ENCODE peak calls at places on chromosomes 13 and 19, in nine cellular contexts. Y, R, X, N, W, Z, H, M and S are unnamed samples.

GRCh38 chr13:32840113-32840512 is 176.1 kb upstream of the KL start:
- DNase-seq in Z (no peak), M (no peak), X (no peak), R (no peak), N (no peak), Y (no peak), W (no peak), H (no peak), S (no peak)

GRCh38 chr13:45015300-45015699 is 26.0 kb downstream of the GPALPP1 start:
- DNase-seq in H (peak), W (no peak), Z (no peak), R (no peak), N (no peak), M (no peak), X (peak), Y (no peak), S (no peak)

GRCh38 chr13:87527036-87527435 is 144.1 kb upstream of the SLITRK5 start:
- DNase-seq in H (no peak), R (no peak), N (no peak), W (no peak), X (no peak), Y (no peak), M (no peak), Z (no peak), S (no peak)

GRCh38 chr13:45592758-45593157 is 22.8 kb downstream of the ERICH6B start:
- DNase-seq in X (no peak), R (no peak), Z (no peak), M (no peak), W (no peak), H (no peak), Y (no peak), N (no peak), S (no peak)

GRCh38 chr19:11833541-11833940 is 15.0 kb upstream of the ZNF439 start:
- DNase-seq in Y (no peak), W (no peak), H (no peak), Z (no peak), M (no peak), R (no peak), N (no peak), X (no peak), S (no peak)

GRCh38 chr13:24127116-24127631 is 33.3 kb upstream of the SPATA13 start:
- DNase-seq in Z (no peak), X (peak), Y (no peak), R (no peak), W (no peak), N (no peak), H (peak), M (no peak), S (no peak)

GRCh38 chr19:13095934-13096890 is 6.4 kb downstream of the LYL1 start:
- DNase-seq in N (peak), Z (peak), R (no peak), W (no peak), M (no peak), H (no peak), Y (no peak), X (no peak), S (no peak)

GRCh38 chr13:109868583-109869311 is 82.4 kb upstream of the IRS2 start:
- DNase-seq in M (no peak), Z (no peak), H (peak), X (peak), N (no peak), Y (no peak), W (no peak), R (no peak), S (no peak)

GRCh38 chr19:51572908-51573307 is 1.8 kb downstream of the ZNF175 start:
- DNase-seq in X (peak), N (no peak), H (peak), R (peak), Z (no peak), W (no peak), Y (no peak), M (no peak), S (no peak)

GRCh38 chr19:41430907-41431306 is 3.7 kb upstream of the B3GNT8 start:
- DNase-seq in H (no peak), Y (no peak), N (no peak), R (no peak), Z (no peak), W (no peak), M (no peak), X (no peak), S (no peak)

GRCh38 chr19:37980419-37980975 is 73.5 kb downstream of the SIPA1L3 start:
- DNase-seq in Y (no peak), X (no peak), W (peak), Z (no peak), H (no peak), R (no peak), N (no peak), M (no peak), S (no peak)

GRCh38 chr19:40356681-40357595 is 8.4 kb downstream of the PLD3 start:
- DNase-seq in Z (no peak), M (no peak), X (peak), R (no peak), H (no peak), W (no peak), Y (no peak), N (no peak), S (no peak)

GRCh38 chr13:45257638-45258338 is 56.9 kb upstream of the KCTD4 start:
- DNase-seq in Z (no peak), Y (no peak), R (no peak), M (no peak), H (peak), W (no peak), N (no peak), X (peak), S (no peak)

GRCh38 chr13:29901714-29902631 is 51.6 kb upstream of the UBL3 start:
- DNase-seq in X (peak), Y (peak), R (peak), H (peak), M (peak), N (no peak), Z (no peak), W (no peak), S (peak)

GRCh38 chr19:20513179-20513934 is 52.2 kb downstream of the ZNF737 start:
- DNase-seq in R (no peak), Y (no peak), N (peak), W (no peak), H (no peak), Z (no peak), M (no peak), X (no peak), S (no peak)

GRCh38 chr19:23366437-23366836 is 28.8 kb downstream of the ZNF91 start:
- DNase-seq in W (no peak), Z (no peak), M (no peak), Y (no peak), N (no peak), H (no peak), R (no peak), X (no peak), S (no peak)

GRCh38 chr13:33401238-33401637 is 115.7 kb upstream of the STARD13 start:
- DNase-seq in R (no peak), X (no peak), H (no peak), W (no peak), M (no peak), Y (no peak), N (no peak), Z (no peak), S (no peak)

GRCh38 chr19:40348961-40349507 is 539 bp downstream of the PLD3 start:
- DNase-seq in N (peak), Z (peak), M (no peak), H (peak), R (peak), Y (no peak), X (peak), W (no peak), S (no peak)

GRCh38 chr19:58538257-58539168 is 5.4 kb upstream of the TRIM28 start:
- DNase-seq in Y (peak), N (peak), R (peak), H (no peak), X (no peak), M (peak), Z (no peak), W (no peak), S (peak)

DNA sequence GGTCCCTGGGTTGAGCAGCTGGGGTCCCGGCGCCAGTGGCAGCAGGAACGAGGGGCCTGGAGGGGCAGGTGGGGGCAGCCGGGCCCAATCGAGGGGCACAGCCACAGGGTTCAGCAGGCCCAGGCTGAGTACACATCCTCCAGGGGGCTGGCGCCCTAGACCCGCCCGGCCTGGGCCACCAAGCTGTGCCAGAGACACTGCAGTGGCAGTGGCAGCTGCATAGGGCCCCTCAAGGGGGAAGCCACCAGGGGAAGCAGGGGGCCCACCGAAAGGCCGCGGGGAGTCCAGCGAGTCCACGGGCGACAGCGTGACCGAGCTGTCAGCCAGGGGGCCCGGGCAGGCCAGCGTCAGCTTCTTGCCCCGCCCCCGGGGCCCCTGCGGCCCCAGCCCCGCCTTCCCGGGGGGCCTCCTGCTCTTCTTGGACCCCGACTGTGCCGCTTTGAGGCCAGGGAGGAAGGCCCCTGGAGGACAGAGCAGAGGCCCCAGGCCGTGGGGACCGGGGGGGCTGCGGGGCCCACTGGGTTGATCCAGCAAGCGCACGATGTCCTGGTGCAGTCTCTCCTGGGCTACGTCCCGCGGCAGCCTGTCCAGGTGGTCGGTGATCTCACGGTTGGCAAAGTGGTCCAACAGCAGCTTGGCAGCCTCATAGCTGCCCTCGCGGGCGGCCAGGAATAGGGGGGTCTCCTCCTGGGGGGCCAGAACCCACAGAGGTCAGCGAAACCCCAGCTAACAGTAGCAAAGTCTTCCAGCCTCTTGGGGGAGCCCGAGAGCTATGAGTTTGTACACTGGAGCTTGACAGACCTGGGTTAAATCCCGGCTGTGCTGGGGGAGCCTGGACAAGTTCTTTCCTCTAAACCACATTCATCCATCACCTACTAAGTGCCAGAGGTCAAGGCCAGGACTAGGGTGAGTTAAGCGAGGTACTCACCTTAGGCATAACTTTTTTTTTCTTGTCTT is 39.5 kb downstream of the NOTCH3 start:
- DNase-seq in M (no peak), H (peak), Z (no peak), R (no peak), W (peak), N (peak), X (peak), Y (no peak), S (no peak)
- TF ChIP-seq CTCF in M (peak), H (peak), Z (peak), R (peak), W (no peak), N (peak), X (peak), Y (no peak), S (no peak)

GRCh38 chr19:47156861-47157454 is 26.3 kb downstream of the SAE1 start:
- DNase-seq in H (no peak), Z (peak), R (peak), W (no peak), M (no peak), X (no peak), N (no peak), Y (peak), S (no peak)

GRCh38 chr19:47158879-47159509 is 28.4 kb downstream of the SAE1 start:
- DNase-seq in X (peak), R (peak), M (no peak), H (no peak), Y (peak), N (no peak), Z (no peak), W (no peak), S (no peak)

GRCh38 chr19:47158367-47158791 is 27.7 kb downstream of the SAE1 start:
- DNase-seq in Y (no peak), M (no peak), H (no peak), X (no peak), W (no peak), R (no peak), Z (no peak), N (no peak), S (no peak)

GRCh38 chr19:47155141-47155540 is 24.5 kb downstream of the SAE1 start:
- DNase-seq in Y (no peak), R (peak), M (peak), X (no peak), W (no peak), N (no peak), Z (no peak), H (no peak), S (no peak)

DNA sequence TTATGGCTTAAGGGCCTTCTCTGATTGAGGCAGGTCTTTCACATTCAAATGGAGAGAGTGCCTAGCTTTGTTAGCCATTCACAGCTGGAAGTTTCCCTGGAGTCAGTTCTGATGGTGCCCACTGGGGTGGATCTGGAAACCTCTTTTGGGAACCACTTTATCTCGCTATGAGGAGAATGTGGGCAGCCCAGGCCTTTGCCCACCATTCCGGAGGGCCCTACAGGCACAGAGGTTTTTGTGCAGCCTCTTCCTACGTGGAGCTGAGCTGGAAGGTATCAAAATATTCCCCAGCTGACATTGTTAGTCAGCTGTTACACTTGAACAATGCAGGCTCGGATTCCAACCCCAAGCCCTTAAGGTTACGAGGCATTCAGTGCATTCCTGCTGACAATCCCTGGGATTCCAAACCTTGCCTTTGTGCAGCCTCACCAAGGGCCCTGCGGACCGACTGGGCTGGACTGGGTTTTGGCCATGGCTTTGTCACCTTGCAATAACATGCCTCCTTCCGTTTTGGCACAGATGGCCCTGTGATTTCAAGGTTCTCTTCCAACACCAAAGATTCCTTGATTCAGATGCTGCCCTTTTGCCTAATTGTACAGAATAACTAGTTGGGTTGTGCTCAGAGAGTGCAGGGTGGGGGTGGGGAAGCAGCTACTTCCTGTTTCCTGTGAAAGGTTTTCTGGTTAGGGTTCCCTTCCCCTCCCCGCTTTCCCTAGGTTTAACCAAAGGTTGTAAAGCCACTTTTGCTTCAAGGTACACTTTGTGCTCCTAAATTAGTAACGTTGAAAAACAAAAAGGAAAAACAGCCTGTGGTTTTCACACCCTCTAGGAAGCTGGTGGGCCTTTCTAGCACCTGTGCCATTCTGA is 27.1 kb downstream of the SAE1 start:
- DNase-seq in W (no peak), H (peak), Z (peak), Y (peak), N (peak), X (peak), R (peak), M (peak), S (no peak)
- TF ChIP-seq CTCF in W (no peak), H (no peak), Z (no peak), Y (no peak), N (no peak), X (no peak), R (peak), M (peak), S (peak)

GRCh38 chr19:30286378-30286777 is 85.8 kb upstream of the ZNF536 start:
- DNase-seq in W (no peak), X (no peak), H (no peak), R (no peak), Z (no peak), M (no peak), N (no peak), Y (no peak), S (no peak)
- TF ChIP-seq CTCF in W (no peak), X (no peak), H (no peak), R (no peak), Z (no peak), M (no peak), N (no peak), Y (no peak), S (no peak)

GRCh38 chr13:101149735-101150380 is 266.4 kb downstream of the NALCN start:
- DNase-seq in X (peak), M (no peak), R (peak), Y (no peak), H (peak), N (peak), W (no peak), Z (no peak), S (no peak)
- TF ChIP-seq CTCF in X (peak), M (peak), R (peak), Y (no peak), H (peak), N (peak), W (peak), Z (no peak), S (no peak)

GRCh38 chr13:70338608-70339007 is 230.4 kb upstream of the KLHL1 start:
- DNase-seq in H (no peak), Y (no peak), M (no peak), X (no peak), N (no peak), R (no peak), W (no peak), Z (no peak), S (no peak)

GRCh38 chr13:70333752-70334151 is 225.5 kb upstream of the KLHL1 start:
- DNase-seq in H (no peak), Y (no peak), M (no peak), Z (no peak), N (no peak), R (no peak), W (no peak), X (no peak), S (no peak)

GRCh38 chr13:70339738-70340137 is 231.5 kb upstream of the KLHL1 start:
- DNase-seq in H (no peak), Z (no peak), X (no peak), M (no peak), N (peak), R (no peak), Y (no peak), W (no peak), S (no peak)
- TF ChIP-seq CTCF in H (no peak), Z (no peak), X (peak), M (no peak), N (peak), R (no peak), Y (no peak), W (no peak), S (no peak)

GRCh38 chr19:50461066-50461875 is 15.0 kb upstream of the EMC10 start:
- DNase-seq in W (no peak), Y (peak), H (peak), N (peak), Z (peak), M (peak), X (peak), R (peak), S (no peak)

GRCh38 chr19:50459638-50460037 is 16.7 kb upstream of the EMC10 start:
- DNase-seq in R (no peak), Y (no peak), M (no peak), X (no peak), W (no peak), N (no peak), Z (no peak), H (no peak), S (no peak)

GRCh38 chr19:50459067-50459456 is 17.2 kb upstream of the EMC10 start:
- DNase-seq in X (no peak), Y (no peak), N (no peak), R (no peak), M (no peak), W (no peak), H (no peak), Z (no peak), S (no peak)

GRCh38 chr19:50458396-50459066 is 17.8 kb upstream of the EMC10 start:
- DNase-seq in X (peak), R (peak), H (peak), N (peak), Z (no peak), Y (no peak), W (no peak), M (no peak), S (no peak)

DNA sequence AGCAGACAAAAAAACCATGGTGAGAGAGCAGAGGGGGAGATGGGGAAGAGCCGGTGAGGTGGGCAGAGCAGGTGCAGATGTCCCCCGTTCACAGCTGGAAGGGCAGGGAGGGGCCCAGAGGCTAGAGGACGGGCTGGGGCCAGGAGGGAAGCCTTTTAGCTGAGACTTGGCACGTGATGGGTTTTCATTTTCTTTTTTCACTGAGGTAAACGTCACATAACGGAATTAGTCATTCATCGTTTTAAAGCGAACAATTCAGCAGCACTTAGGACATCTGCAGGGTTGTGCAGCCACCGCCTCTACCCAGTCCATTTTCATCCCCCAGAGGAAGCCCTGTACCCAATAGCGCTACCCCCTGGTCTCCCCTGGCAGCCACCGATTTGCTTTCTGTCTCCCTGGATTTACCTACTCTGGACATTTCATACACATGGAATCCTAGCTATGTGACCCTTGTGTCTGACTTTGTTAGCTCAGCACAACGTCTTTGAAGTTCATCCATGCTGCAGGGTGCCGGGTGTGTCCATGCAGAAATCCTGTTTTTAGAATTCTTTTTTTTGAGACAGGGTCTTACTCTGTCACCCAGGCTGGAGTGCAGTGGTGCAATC is 16.0 kb upstream of the EMC10 start:
- DNase-seq in X (peak), W (no peak), H (peak), R (peak), Z (peak), M (no peak), N (peak), Y (no peak), S (no peak)
- TF ChIP-seq CTCF in X (no peak), W (no peak), H (no peak), R (no peak), Z (no peak), M (no peak), N (peak), Y (no peak), S (no peak)

DNA sequence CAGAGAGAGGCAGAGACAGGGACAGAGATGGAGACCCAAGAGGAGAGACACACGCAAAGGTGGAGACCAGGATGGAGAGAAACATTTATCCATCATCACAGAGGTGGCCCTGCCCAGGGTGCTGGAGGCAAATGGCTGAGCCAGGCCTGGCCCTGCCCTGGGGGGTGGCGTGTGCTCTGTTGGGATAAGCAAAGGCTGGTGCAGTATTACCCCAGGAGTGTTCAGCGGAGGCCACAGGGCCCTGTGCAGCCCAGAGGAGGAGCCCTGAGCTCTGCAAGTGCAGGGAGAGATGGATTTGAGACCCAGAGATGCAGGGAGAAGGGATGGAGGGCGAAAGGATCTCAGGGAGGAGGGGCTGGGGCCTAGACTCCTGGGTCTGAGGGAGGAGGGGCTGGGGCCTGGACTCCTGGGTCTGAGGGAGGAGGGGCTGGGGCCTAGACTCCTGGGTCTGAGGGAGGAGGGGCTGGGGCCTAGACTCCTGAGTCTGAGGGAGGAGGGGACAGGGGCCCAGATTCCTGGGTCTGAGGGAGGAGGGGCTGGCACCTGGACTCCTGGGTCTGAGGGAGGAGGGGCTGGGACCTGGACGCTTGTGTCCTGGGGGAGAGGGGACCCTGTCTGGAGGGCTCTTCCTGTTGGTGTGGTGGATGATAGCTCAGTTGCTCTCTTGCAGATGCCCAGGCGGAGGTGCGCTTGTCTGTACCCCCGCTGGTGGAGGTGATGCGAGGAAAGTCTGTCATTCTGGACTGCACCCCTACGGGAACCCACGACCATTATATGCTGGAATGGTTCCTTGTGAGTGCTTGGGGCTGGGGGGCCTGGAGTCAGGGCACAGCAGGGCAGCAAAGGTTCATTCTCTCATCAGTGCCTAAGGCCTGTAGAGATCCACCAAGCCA is 1.9 kb downstream of the BCAM start:
- DNase-seq in X (no peak), W (no peak), N (no peak), M (no peak), Y (no peak), H (no peak), R (no peak), Z (no peak), S (no peak)
- TF ChIP-seq CTCF in X (no peak), W (no peak), N (no peak), M (no peak), Y (no peak), H (no peak), R (no peak), Z (no peak), S (no peak)